ENCODE peak calls at places on chromosomes 1 and 21, in five cellular contexts. B, U, Z, Q and N are unnamed samples.

GRCh38 chr1:98410082-98410481 is 251.4 kb upstream of the SNX7 start:
- DNase-seq in B (peak), U (no peak), Z (no peak), Q (no peak), N (no peak)

GRCh38 chr1:110879758-110880606 is 7.0 kb downstream of the CD53 start:
- DNase-seq in B (no peak), U (no peak), Z (peak), Q (no peak), N (no peak)

GRCh38 chr1:42646056-42646455 is 12.2 kb upstream of the PPIH start:
- DNase-seq in B (no peak), U (peak), Z (no peak), Q (no peak), N (no peak)

GRCh38 chr1:33377013-33377412 is 53.9 kb downstream of the PHC2 start:
- DNase-seq in B (no peak), U (no peak), Z (no peak), Q (no peak), N (no peak)

GRCh38 chr21:40635336-40635735 is 211.6 kb downstream of the DSCAM start:
- DNase-seq in B (no peak), U (no peak), Z (no peak), Q (no peak), N (no peak)

GRCh38 chr1:160768295-160768657 is 27.7 kb upstream of the LY9 start:
- DNase-seq in B (no peak), U (peak), Z (peak), Q (no peak), N (peak)

GRCh38 chr1:245585252-245585959 is 430.6 kb downstream of the KIF26B start:
- DNase-seq in B (no peak), U (peak), Z (no peak), Q (no peak), N (no peak)

GRCh38 chr1:70504821-70505193 is 93.7 kb downstream of the CTH start:
- DNase-seq in B (no peak), U (peak), Z (no peak), Q (no peak), N (no peak)